ENCODE peak calls at places on chromosome 18, in nine cellular contexts. R is IMR-90, V is HepG2, M is K562, J is endothelial cell of umbilical vein, X is heart left ventricle, E is adrenal gland, C is H54, Z is uterus. Y is an unnamed sample.
A peak's percentile ranks its signal among the peaks of the same experiment; 100 is the strongest.

GRCh38 chr18:79394438-79395307 is 1.1 kb upstream of the NFATC1 start:
- DNase-seq in V (no peak), M (no peak), R (peak; percentile 49), X (peak; percentile 70), Z (peak; percentile 80), E (no peak), C (no peak), J (peak; percentile 59), Y (peak; percentile 56)

GRCh38 chr18:78818495-78818894 is 161.1 kb upstream of the SALL3 start:
- DNase-seq in E (no peak), M (no peak), V (no peak), Z (no peak), X (no peak), C (no peak), R (no peak), J (no peak), Y (no peak)

GRCh38 chr18:36419188-36419912 is 121.8 kb downstream of the FHOD3 start:
- DNase-seq in C (no peak), J (no peak), V (no peak), X (no peak), R (peak; percentile 49), E (no peak), Z (no peak), M (no peak), Y (no peak)

GRCh38 chr18:72675394-72675793 is 131.3 kb upstream of the CBLN2 start:
- DNase-seq in V (no peak), J (no peak), C (no peak), Z (no peak), X (no peak), M (no peak), E (no peak), R (no peak), Y (no peak)

GRCh38 chr18:79917351-79918088 is 33.9 kb downstream of the SLC66A2 start:
- DNase-seq in R (no peak), C (no peak), X (peak; percentile 13), Z (no peak), V (no peak), E (peak; percentile 9), M (no peak), J (no peak), Y (no peak)

GRCh38 chr18:45626330-45627203 is 11.3 kb downstream of the SLC14A2 start:
- DNase-seq in Z (no peak), X (no peak), C (peak; percentile 50), E (no peak), R (peak; percentile 43), J (no peak), M (no peak), V (no peak), Y (no peak)

GRCh38 chr18:2180586-2180985 is 390.7 kb downstream of the METTL4 start:
- DNase-seq in V (no peak), X (no peak), E (no peak), C (no peak), J (no peak), R (no peak), M (no peak), Z (no peak), Y (no peak)

GRCh38 chr18:59286341-59286740 is 13.1 kb upstream of the RAX start:
- DNase-seq in M (no peak), V (no peak), X (no peak), Z (no peak), C (no peak), E (no peak), R (no peak), J (no peak), Y (no peak)

GRCh38 chr18:2570772-2571199 is 519 bp downstream of the METTL4 start:
- DNase-seq in M (peak; percentile 80), Z (peak; percentile 72), X (peak; percentile 74), C (peak; percentile 37), V (peak; percentile 60), J (no peak), E (peak; percentile 80), R (peak; percentile 64), Y (peak; percentile 91)

GRCh38 chr18:65091737-65092329 is 659.0 kb upstream of the CDH7 start:
- DNase-seq in V (peak; percentile 14), X (no peak), C (no peak), Z (no peak), J (no peak), E (peak; percentile 24), M (no peak), R (peak; percentile 0), Y (peak; percentile 16)

GRCh38 chr18:35703043-35703688 is 121.6 kb downstream of the GALNT1 start:
- DNase-seq in M (no peak), E (no peak), C (no peak), X (no peak), Z (no peak), J (peak; percentile 92), V (peak; percentile 94), R (peak; percentile 48), Y (no peak)

GRCh38 chr18:57900906-57901305 is 97.8 kb upstream of the ATP8B1 start:
- DNase-seq in C (no peak), E (no peak), M (no peak), J (no peak), Z (no peak), X (no peak), R (no peak), V (no peak), Y (no peak)

GRCh38 chr18:9103488-9103887 is 989 bp downstream of the NDUFV2 start:
- DNase-seq in X (no peak), V (no peak), Z (no peak), R (peak; percentile 49), J (peak; percentile 70), E (no peak), C (no peak), M (no peak), Y (peak; percentile 62)

DNA sequence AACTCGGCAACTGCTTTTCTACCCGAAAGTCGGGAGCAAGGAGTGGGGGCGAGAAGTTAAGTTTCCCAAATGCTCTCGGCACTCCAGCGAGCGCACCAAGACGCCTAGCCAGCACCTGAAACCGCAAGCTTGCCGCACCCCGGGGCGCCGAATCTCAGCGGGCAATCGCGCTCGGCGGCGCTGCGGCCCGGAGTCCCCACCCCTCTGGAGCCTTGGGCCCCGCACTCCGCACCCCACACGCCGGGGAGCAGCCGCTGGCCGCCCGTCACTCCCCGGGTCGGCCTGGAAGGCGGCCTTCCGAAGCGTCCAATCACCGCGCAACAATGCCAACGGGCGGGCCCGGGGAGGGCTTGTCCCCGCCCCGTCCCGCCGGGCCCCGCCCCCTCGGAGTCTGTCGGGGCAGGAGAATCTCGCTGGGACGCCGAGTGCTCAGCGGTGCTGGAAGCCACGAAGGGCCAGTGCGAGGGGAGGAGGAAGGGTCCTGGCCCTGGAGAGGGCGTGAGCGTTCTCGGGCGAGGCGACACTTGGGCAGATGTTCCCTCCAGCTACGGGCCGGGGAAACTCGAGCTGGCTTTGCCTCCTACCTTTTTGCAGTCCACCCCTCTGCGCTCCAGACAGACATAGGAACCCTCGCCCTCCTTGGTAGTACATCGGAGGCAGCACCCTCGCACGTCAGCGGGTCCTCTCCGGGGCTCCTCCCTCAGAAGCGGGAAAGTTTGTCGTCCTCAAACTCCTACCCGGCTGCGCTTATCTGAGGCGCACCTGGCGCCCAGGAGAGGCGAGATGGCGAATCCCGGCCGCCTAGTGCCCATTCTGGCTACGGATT is 1.1 kb upstream of the ZBTB7C start:
- DNase-seq in J (peak; percentile 84), E (peak; percentile 95), C (peak; percentile 78), X (peak; percentile 91), V (peak; percentile 65), R (peak; percentile 72), M (peak; percentile 97), Z (peak; percentile 84), Y (peak; percentile 87)
- TF ChIP-seq POLR2A in J (no peak), E (peak; percentile 92), C (no peak), X (peak; percentile 66), V (no peak), R (no peak), M (no peak), Z (peak; percentile 19), Y (no peak)

DNA sequence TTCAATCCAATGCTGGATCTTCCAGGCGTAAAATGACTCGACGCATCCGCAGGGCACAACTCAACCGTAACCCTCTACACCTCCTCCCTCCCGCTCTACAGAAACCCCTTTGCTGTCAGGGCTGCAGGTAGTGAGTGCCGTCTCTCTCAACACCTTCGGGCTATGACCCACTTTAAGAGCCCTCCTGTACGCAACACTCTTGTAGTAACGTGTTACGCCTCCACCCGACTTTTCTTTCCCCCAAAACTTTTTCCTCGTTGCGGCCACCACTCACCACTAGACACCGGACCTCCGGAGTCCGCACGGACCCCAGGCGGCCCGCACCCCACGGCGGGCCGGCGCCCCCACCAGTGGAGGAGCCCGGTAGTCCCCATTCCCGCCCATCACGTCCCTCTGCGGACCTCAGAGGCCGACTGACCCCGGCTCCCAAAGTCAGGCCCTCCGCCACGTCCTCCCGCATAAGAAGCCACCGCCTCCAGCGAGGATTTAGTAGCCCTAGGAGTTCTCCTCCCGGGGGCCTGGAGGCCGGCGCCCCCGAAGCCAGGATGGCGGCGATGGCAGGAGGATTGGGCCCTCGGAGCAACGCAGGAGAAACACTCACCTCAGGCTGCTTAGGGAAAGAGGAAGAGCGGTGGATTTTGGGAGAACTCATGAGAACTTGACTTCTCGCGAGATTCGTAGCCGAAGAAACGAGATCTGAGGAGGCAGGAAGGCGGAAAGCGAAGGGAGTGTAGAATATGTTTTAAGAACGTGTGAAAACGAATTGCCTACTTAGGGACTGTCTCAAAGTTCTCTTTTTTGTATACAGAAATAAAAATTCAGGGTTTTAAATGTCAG is 5.0 kb upstream of the C18orf32 start:
- DNase-seq in Z (peak; percentile 97), C (peak; percentile 57), J (peak; percentile 99), V (peak; percentile 98), X (peak; percentile 92), R (peak; percentile 99), M (peak; percentile 76), E (peak; percentile 97), Y (peak; percentile 99)
- TF ChIP-seq POLR2A in Z (peak; percentile 94), C (peak; percentile 72), J (peak; percentile 98), V (peak; percentile 96), X (peak; percentile 94), R (peak; percentile 99), M (peak; percentile 99), E (peak; percentile 97), Y (peak; percentile 98)

DNA sequence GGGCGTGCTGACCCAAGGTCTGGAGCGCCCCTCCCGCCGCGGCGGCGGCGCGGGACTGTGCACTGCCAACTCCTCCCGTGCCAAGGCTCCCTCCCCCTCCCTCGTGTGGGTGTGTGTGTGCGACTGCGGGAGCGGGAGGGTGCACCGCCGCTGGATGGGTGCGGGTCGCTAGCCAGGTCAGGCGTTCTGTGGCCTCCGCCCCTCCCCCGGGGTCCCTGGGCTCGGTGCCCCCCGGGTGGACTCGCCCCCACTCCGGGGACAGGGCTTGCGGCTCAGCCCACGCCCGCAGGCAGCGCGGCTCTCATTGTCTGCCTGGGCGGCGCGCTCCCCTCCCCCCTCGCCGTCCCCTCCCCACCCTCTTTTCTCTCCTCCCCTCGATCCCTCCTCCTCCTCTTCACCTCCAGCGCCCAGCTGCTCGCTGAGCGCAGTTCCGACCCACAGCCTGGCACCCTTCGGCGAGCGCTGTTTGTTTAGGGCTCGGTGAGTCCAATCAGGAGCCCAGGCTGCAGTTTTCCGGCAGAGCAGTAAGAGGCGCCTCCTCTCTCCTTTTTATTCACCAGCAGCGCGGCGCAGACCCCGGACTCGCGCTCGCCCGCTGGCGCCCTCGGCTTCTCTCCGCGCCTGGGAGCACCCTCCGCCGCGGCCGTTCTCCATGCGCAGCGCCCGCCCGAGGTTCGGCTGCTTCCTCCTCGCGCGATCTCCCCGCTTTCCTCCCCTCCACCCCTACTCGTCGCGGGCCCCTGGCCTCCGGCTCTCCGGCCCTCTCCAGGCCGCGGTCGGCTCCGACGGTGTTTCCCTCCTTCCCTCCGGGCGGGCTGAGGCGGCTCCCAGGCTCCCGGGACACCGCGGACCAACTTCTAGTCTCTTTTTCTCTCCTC is at the start of gene GATA6:
- DNase-seq in M (peak; percentile 73), R (peak; percentile 91), X (peak; percentile 90), C (peak; percentile 85), V (peak; percentile 84), Z (peak; percentile 95), E (peak; percentile 95), J (peak; percentile 95), Y (peak; percentile 68)
- TF ChIP-seq POLR2A in M (no peak), R (peak; percentile 98), X (peak; percentile 91), C (peak; percentile 67), V (peak; percentile 51), Z (peak; percentile 81), E (peak; percentile 99), J (peak; percentile 91), Y (no peak)

GRCh38 chr18:48951448-48952286 is 902 bp upstream of the SMAD7 start:
- DNase-seq in R (peak; percentile 86), X (peak; percentile 91), J (peak; percentile 91), E (peak; percentile 90), Z (peak; percentile 89), V (peak; percentile 82), C (peak; percentile 68), M (peak; percentile 79), Y (peak; percentile 59)
- TF ChIP-seq POLR2A in R (peak; percentile 80), X (peak; percentile 87), J (peak; percentile 49), E (peak; percentile 84), Z (peak; percentile 63), V (no peak), C (peak; percentile 91), M (no peak), Y (no peak)